ENCODE peak calls at places on chromosomes 12 and 14, in ten cellular contexts. F is cortex of kidney; Y is activated naive CD4-positive, alpha-beta T cell; Q is MV-4-11; E is BJ; K is activated CD8-positive, alpha-beta T cell treated with anti-CD3 and anti-CD28 coated beads for 36 hours; S is tibial artery; B is uterus; M is NCI-H1930; V is NCI-H1092 treated with DMSO at 0.1 percent for 48 hours. R is an unnamed sample.
A peak's percentile ranks its signal among the peaks of the same experiment; 100 is the strongest.

GRCh38 chr14:69204753-69205152 is 13.5 kb downstream of the EXD2 start:
- DNase-seq in F (no peak), Y (no peak), Q (no peak), E (no peak), K (no peak), S (no peak), B (no peak), M (peak; percentile 17), V (no peak), R (no peak)

GRCh38 chr14:99463974-99464373 is 16.7 kb downstream of the SETD3 start:
- DNase-seq in F (no peak), Y (no peak), Q (no peak), E (no peak), K (no peak), S (no peak), B (no peak), M (no peak), V (no peak), R (no peak)

GRCh38 chr14:104423715-104424405 is 155.7 kb upstream of the C14orf180 start:
- DNase-seq in F (no peak), Y (no peak), Q (no peak), E (no peak), K (no peak), S (peak; percentile 61), B (no peak), M (no peak), V (peak; percentile 54), R (no peak)

GRCh38 chr12:110468212-110469048 is at the start of the genes FAM216A and GPN3:
- DNase-seq in F (peak; percentile 27), Y (peak; percentile 90), Q (peak; percentile 97), E (peak; percentile 85), K (peak; percentile 97), S (peak; percentile 98), B (peak; percentile 97), M (peak; percentile 99), V (peak; percentile 96), R (peak; percentile 79)

GRCh38 chr14:91368681-91369416 is 48.8 kb downstream of the CCDC88C start:
- DNase-seq in F (no peak), Y (no peak), Q (no peak), E (no peak), K (no peak), S (no peak), B (no peak), M (no peak), V (peak; percentile 56), R (no peak)

GRCh38 chr14:99475179-99475578 is 5.5 kb downstream of the SETD3 start:
- DNase-seq in F (no peak), Y (no peak), Q (no peak), E (no peak), K (no peak), S (no peak), B (no peak), M (no peak), V (no peak), R (no peak)

GRCh38 chr14:64654072-64654899 is 49.9 kb upstream of the PLEKHG3 start:
- DNase-seq in F (no peak), Y (no peak), Q (peak; percentile 99), E (peak; percentile 63), K (peak; percentile 16), S (no peak), B (no peak), M (no peak), V (peak; percentile 13), R (no peak)

GRCh38 chr12:116402163-116402939 is 124.9 kb upstream of the MED13L start:
- DNase-seq in F (no peak), Y (no peak), Q (no peak), E (no peak), K (no peak), S (no peak), B (no peak), M (no peak), V (no peak), R (no peak)

GRCh38 chr12:39587247-39587646 is 32.4 kb downstream of the ABCD2 start:
- DNase-seq in F (no peak), Y (no peak), Q (peak; percentile 19), E (no peak), K (peak; percentile 24), S (no peak), B (no peak), M (no peak), V (no peak), R (no peak)

GRCh38 chr12:96250119-96250685 is 56.0 kb downstream of the ELK3 start:
- DNase-seq in F (no peak), Y (no peak), Q (no peak), E (no peak), K (no peak), S (no peak), B (no peak), M (no peak), V (no peak), R (no peak)

GRCh38 chr12:115597157-115597712 is 680.3 kb downstream of the MED13L start:
- DNase-seq in F (no peak), Y (no peak), Q (peak; percentile 32), E (peak; percentile 37), K (peak; percentile 10), S (no peak), B (no peak), M (no peak), V (no peak), R (peak; percentile 10)

GRCh38 chr12:113248046-113248825 is 27.0 kb downstream of the TPCN1 start:
- DNase-seq in F (no peak), Y (no peak), Q (no peak), E (no peak), K (no peak), S (no peak), B (no peak), M (no peak), V (no peak), R (no peak)

GRCh38 chr12:69129564-69129963 is 109.8 kb upstream of the CPSF6 start:
- DNase-seq in F (no peak), Y (no peak), Q (no peak), E (no peak), K (no peak), S (no peak), B (no peak), M (no peak), V (no peak), R (no peak)

GRCh38 chr14:104957146-104958113 is 20.7 kb downstream of the AHNAK2 start:
- DNase-seq in F (no peak), Y (no peak), Q (no peak), E (no peak), K (no peak), S (peak; percentile 48), B (no peak), M (no peak), V (no peak), R (no peak)

GRCh38 chr12:123670882-123671728 is at the start of gene TCTN2:
- DNase-seq in F (peak; percentile 37), Y (peak; percentile 88), Q (peak; percentile 85), E (peak; percentile 58), K (peak; percentile 97), S (peak; percentile 96), B (peak; percentile 94), M (peak; percentile 84), V (peak; percentile 88), R (peak; percentile 81)

GRCh38 chr14:74081491-74081890 is 2.8 kb downstream of the ALDH6A1 start:
- DNase-seq in F (no peak), Y (no peak), Q (no peak), E (no peak), K (no peak), S (no peak), B (no peak), M (no peak), V (no peak), R (no peak)

GRCh38 chr12:128848371-128848770 is 4.9 kb upstream of the GLT1D1 start:
- DNase-seq in F (no peak), Y (no peak), Q (no peak), E (no peak), K (no peak), S (no peak), B (no peak), M (no peak), V (no peak), R (no peak)

GRCh38 chr12:52370906-52371608 is 3.8 kb upstream of the KRT85 start:
- DNase-seq in F (no peak), Y (no peak), Q (no peak), E (peak; percentile 11), K (no peak), S (peak; percentile 90), B (peak; percentile 66), M (no peak), V (no peak), R (no peak)

GRCh38 chr12:124469193-124469888 is 98.1 kb downstream of the NCOR2 start:
- DNase-seq in F (no peak), Y (no peak), Q (no peak), E (no peak), K (peak; percentile 42), S (no peak), B (no peak), M (no peak), V (no peak), R (no peak)

GRCh38 chr14:77158175-77158908 is 16.8 kb upstream of the ZDHHC22 start:
- DNase-seq in F (no peak), Y (no peak), Q (no peak), E (peak; percentile 20), K (no peak), S (no peak), B (no peak), M (no peak), V (peak; percentile 84), R (no peak)

GRCh38 chr12:113322353-113322752 is 12.6 kb downstream of the SLC8B1 start:
- DNase-seq in F (no peak), Y (no peak), Q (peak; percentile 89), E (peak; percentile 32), K (no peak), S (no peak), B (no peak), M (no peak), V (no peak), R (no peak)

GRCh38 chr14:65847065-65847847 is 434.7 kb downstream of the FUT8 start:
- DNase-seq in F (no peak), Y (peak; percentile 41), Q (no peak), E (no peak), K (peak; percentile 86), S (no peak), B (no peak), M (no peak), V (no peak), R (no peak)

GRCh38 chr12:45543887-45544286 is 185.6 kb upstream of the ARID2 start:
- DNase-seq in F (no peak), Y (no peak), Q (peak; percentile 82), E (peak; percentile 18), K (peak; percentile 69), S (no peak), B (peak; percentile 20), M (peak; percentile 86), V (peak; percentile 91), R (no peak)

GRCh38 chr14:72636094-72636493 is 257.8 kb downstream of the DPF3 start:
- DNase-seq in F (no peak), Y (no peak), Q (no peak), E (no peak), K (no peak), S (no peak), B (no peak), M (no peak), V (no peak), R (no peak)

GRCh38 chr14:98218213-98218612 is 1053.8 kb downstream of the BCL11B start:
- DNase-seq in F (no peak), Y (no peak), Q (no peak), E (no peak), K (no peak), S (no peak), B (no peak), M (no peak), V (no peak), R (no peak)

GRCh38 chr14:41607119-41607785 is 576 bp downstream of the LRFN5 start:
- DNase-seq in F (no peak), Y (no peak), Q (no peak), E (no peak), K (no peak), S (no peak), B (no peak), M (no peak), V (peak; percentile 88), R (no peak)

GRCh38 chr12:25018146-25018545 is 69.2 kb upstream of the BCAT1 start:
- DNase-seq in F (no peak), Y (no peak), Q (no peak), E (no peak), K (no peak), S (no peak), B (no peak), M (no peak), V (no peak), R (no peak)

GRCh38 chr14:89508863-89509262 is 91.8 kb upstream of the FOXN3 start:
- DNase-seq in F (no peak), Y (no peak), Q (no peak), E (no peak), K (no peak), S (no peak), B (no peak), M (no peak), V (no peak), R (no peak)

R was measured in GOT3.